ENCODE peak calls at places on chromosomes 6 and 20, in six cellular contexts. V is fibroblast of lung, L is choroid plexus epithelial cell, F is fibroblast of gingiva, Y is DMS 273 treated with DMSO at 0.1 percent for 48 hours, U is epithelial cell of esophagus. M is an unnamed sample.

GRCh38 chr20:41609476-41609875 is 8.7 kb downstream of the CHD6 start:
- DNase-seq in U (no peak), L (no peak), V (no peak), F (no peak), Y (no peak), M (no peak)

GRCh38 chr6:75094614-75095321 is 111.1 kb downstream of the COL12A1 start:
- DNase-seq in L (peak), V (peak), F (peak), Y (no peak), U (no peak), M (no peak)

GRCh38 chr20:4973330-4974097 is 27.8 kb downstream of the SLC23A2 start:
- DNase-seq in F (peak), Y (no peak), V (peak), L (peak), U (peak), M (no peak)

GRCh38 chr6:24743265-24743943 is 24.4 kb upstream of the C6orf62 start:
- DNase-seq in F (peak), U (peak), L (peak), V (peak), Y (peak), M (no peak)

GRCh38 chr6:13194852-13195251 is 133.5 kb downstream of the TBC1D7 start:
- DNase-seq in U (peak), V (peak), Y (no peak), L (peak), F (peak), M (no peak)

GRCh38 chr6:150940951-150941350 is 75.4 kb downstream of the MTHFD1L start:
- DNase-seq in L (peak), Y (no peak), V (peak), F (peak), U (no peak), M (no peak)

GRCh38 chr6:144434308-144434990 is 149.3 kb downstream of the UTRN start:
- DNase-seq in U (peak), L (peak), Y (no peak), F (peak), V (peak), M (no peak)

GRCh38 chr6:41689171-41690008 is 46.0 kb downstream of the TFEB start:
- DNase-seq in F (peak), Y (no peak), L (no peak), U (peak), V (peak), M (no peak)

GRCh38 chr6:146027586-146028249 is 1.1 kb upstream of the GRM1 start:
- DNase-seq in U (no peak), F (no peak), Y (no peak), L (peak), V (no peak), M (peak)

M was measured in NCI-H524.